ENCODE peak calls at places on chromosome 4, in five cellular contexts. One of them, this sample, is unnamed.

GRCh38 chr4:41268024-41268423 is 11.3 kb downstream of the UCHL1 start:
- DNase-seq in heart right ventricle: no peak
- DNase-seq in stomach: no peak
- DNase-seq in ovary: no peak
- DNase-seq in psoas muscle: no peak
- DNase-seq in this sample: no peak

GRCh38 chr4:1711055-1711905 is 839 bp downstream of the SLBP start:
- DNase-seq in heart right ventricle: no peak
- DNase-seq in stomach: peak
- DNase-seq in ovary: peak
- DNase-seq in psoas muscle: peak
- DNase-seq in this sample: peak

GRCh38 chr4:142846729-142847606 is 867 bp upstream of the INPP4B start:
- DNase-seq in heart right ventricle: peak
- DNase-seq in stomach: peak
- DNase-seq in ovary: peak
- DNase-seq in psoas muscle: peak
- DNase-seq in this sample: peak

GRCh38 chr4:7359302-7360063 is 75.2 kb downstream of the PSAPL1 start:
- DNase-seq in heart right ventricle: no peak
- DNase-seq in stomach: no peak
- DNase-seq in ovary: no peak
- DNase-seq in psoas muscle: peak
- DNase-seq in this sample: no peak

GRCh38 chr4:132003593-132003992 is 1145.5 kb upstream of the PCDH10 start:
- DNase-seq in heart right ventricle: no peak
- DNase-seq in stomach: no peak
- DNase-seq in ovary: no peak
- DNase-seq in psoas muscle: no peak
- DNase-seq in this sample: no peak

GRCh38 chr4:152039085-152039484 is 278.3 kb upstream of the GATB start:
- DNase-seq in heart right ventricle: peak
- DNase-seq in stomach: no peak
- DNase-seq in ovary: no peak
- DNase-seq in psoas muscle: no peak
- DNase-seq in this sample: no peak

GRCh38 chr4:73221734-73222133 is 36.9 kb downstream of the ANKRD17 start:
- DNase-seq in heart right ventricle: no peak
- DNase-seq in stomach: no peak
- DNase-seq in ovary: no peak
- DNase-seq in psoas muscle: no peak
- DNase-seq in this sample: no peak

GRCh38 chr4:125125256-125125655 is 189.5 kb upstream of the FAT4 start:
- DNase-seq in heart right ventricle: no peak
- DNase-seq in stomach: no peak
- DNase-seq in ovary: no peak
- DNase-seq in psoas muscle: no peak
- DNase-seq in this sample: no peak

GRCh38 chr4:170230242-170230641 is 140.5 kb upstream of the AADAT start:
- DNase-seq in heart right ventricle: no peak
- DNase-seq in stomach: no peak
- DNase-seq in ovary: no peak
- DNase-seq in psoas muscle: no peak
- DNase-seq in this sample: no peak

GRCh38 chr4:176425035-176425434 is 105.3 kb downstream of the SPCS3 start:
- DNase-seq in heart right ventricle: no peak
- DNase-seq in stomach: no peak
- DNase-seq in ovary: no peak
- DNase-seq in psoas muscle: no peak
- DNase-seq in this sample: no peak

GRCh38 chr4:104966349-104967033 is 180.2 kb upstream of the TET2 start:
- DNase-seq in heart right ventricle: no peak
- DNase-seq in stomach: no peak
- DNase-seq in ovary: no peak
- DNase-seq in psoas muscle: no peak
- DNase-seq in this sample: no peak

GRCh38 chr4:89226665-89227572 is 80.7 kb downstream of the GPRIN3 start:
- DNase-seq in heart right ventricle: peak
- DNase-seq in stomach: peak
- DNase-seq in ovary: peak
- DNase-seq in psoas muscle: peak
- DNase-seq in this sample: peak

GRCh38 chr4:47650584-47651130 is 165.6 kb downstream of the ATP10D start:
- DNase-seq in heart right ventricle: no peak
- DNase-seq in stomach: no peak
- DNase-seq in ovary: no peak
- DNase-seq in psoas muscle: no peak
- DNase-seq in this sample: no peak

GRCh38 chr4:17811078-17811603 is 362 bp downstream of the NCAPG start:
- DNase-seq in heart right ventricle: no peak
- DNase-seq in stomach: no peak
- DNase-seq in ovary: peak
- DNase-seq in psoas muscle: no peak
- DNase-seq in this sample: no peak

GRCh38 chr4:1846580-1846979 is 9.4 kb downstream of the LETM1 start:
- DNase-seq in heart right ventricle: no peak
- DNase-seq in stomach: no peak
- DNase-seq in ovary: no peak
- DNase-seq in psoas muscle: no peak
- DNase-seq in this sample: no peak

GRCh38 chr4:175412744-175413143 is 399.3 kb downstream of the GPM6A start:
- DNase-seq in heart right ventricle: no peak
- DNase-seq in stomach: no peak
- DNase-seq in ovary: no peak
- DNase-seq in psoas muscle: no peak
- DNase-seq in this sample: no peak

GRCh38 chr4:124904723-124905390 is 192.3 kb upstream of the ANKRD50 start:
- DNase-seq in heart right ventricle: no peak
- DNase-seq in stomach: no peak
- DNase-seq in ovary: no peak
- DNase-seq in psoas muscle: no peak
- DNase-seq in this sample: no peak

GRCh38 chr4:150518559-150518958 is 63.4 kb upstream of the MAB21L2 start:
- DNase-seq in heart right ventricle: no peak
- DNase-seq in stomach: no peak
- DNase-seq in ovary: no peak
- DNase-seq in psoas muscle: no peak
- DNase-seq in this sample: no peak

GRCh38 chr4:68732653-68733466 is 62.4 kb upstream of the UGT2B15 start:
- DNase-seq in heart right ventricle: no peak
- DNase-seq in stomach: no peak
- DNase-seq in ovary: no peak
- DNase-seq in psoas muscle: no peak
- DNase-seq in this sample: peak

GRCh38 chr4:155419266-155419665 is 42.5 kb upstream of the MAP9 start:
- DNase-seq in heart right ventricle: no peak
- DNase-seq in stomach: no peak
- DNase-seq in ovary: no peak
- DNase-seq in psoas muscle: no peak
- DNase-seq in this sample: no peak

GRCh38 chr4:181235361-181235760 is 1007.8 kb upstream of the TENM3 start:
- DNase-seq in heart right ventricle: no peak
- DNase-seq in stomach: no peak
- DNase-seq in ovary: no peak
- DNase-seq in psoas muscle: no peak
- DNase-seq in this sample: no peak

GRCh38 chr4:110533940-110534339 is 58.0 kb downstream of the ENPEP start:
- DNase-seq in heart right ventricle: no peak
- DNase-seq in stomach: no peak
- DNase-seq in ovary: no peak
- DNase-seq in psoas muscle: no peak
- DNase-seq in this sample: no peak

GRCh38 chr4:57265831-57266582 is 155.8 kb upstream of the IGFBP7 start:
- DNase-seq in heart right ventricle: peak
- DNase-seq in stomach: no peak
- DNase-seq in ovary: no peak
- DNase-seq in psoas muscle: no peak
- DNase-seq in this sample: no peak

GRCh38 chr4:24055623-24056022 is 165.8 kb upstream of the PPARGC1A start:
- DNase-seq in heart right ventricle: no peak
- DNase-seq in stomach: peak
- DNase-seq in ovary: no peak
- DNase-seq in psoas muscle: no peak
- DNase-seq in this sample: no peak

GRCh38 chr4:8647626-8648025 is 55.1 kb downstream of the CPZ start:
- DNase-seq in heart right ventricle: no peak
- DNase-seq in stomach: peak
- DNase-seq in ovary: no peak
- DNase-seq in psoas muscle: no peak
- DNase-seq in this sample: peak

GRCh38 chr4:82786004-82786400 is 12.6 kb downstream of the SCD5 start:
- DNase-seq in heart right ventricle: no peak
- DNase-seq in stomach: no peak
- DNase-seq in ovary: no peak
- DNase-seq in psoas muscle: no peak
- DNase-seq in this sample: no peak
- H3K4me3 ChIP-seq in heart right ventricle: no peak
- H3K4me3 ChIP-seq in stomach: no peak
- H3K4me3 ChIP-seq in ovary: no peak
- H3K4me3 ChIP-seq in psoas muscle: no peak
- H3K4me3 ChIP-seq in this sample: no peak

GRCh38 chr4:38753021-38753806 is 29.6 kb downstream of the TLR10 start:
- DNase-seq in heart right ventricle: peak
- DNase-seq in stomach: peak
- DNase-seq in ovary: peak
- DNase-seq in psoas muscle: peak
- DNase-seq in this sample: peak
- H3K27ac ChIP-seq in heart right ventricle: peak
- H3K27ac ChIP-seq in stomach: no peak
- H3K27ac ChIP-seq in ovary: peak
- H3K27ac ChIP-seq in psoas muscle: no peak
- H3K27ac ChIP-seq in this sample: peak

GRCh38 chr4:113094802-113095201 is 45.3 kb downstream of the ANK2 start:
- DNase-seq in heart right ventricle: no peak
- DNase-seq in stomach: no peak
- DNase-seq in ovary: no peak
- DNase-seq in psoas muscle: no peak
- DNase-seq in this sample: no peak
- H3K4me3 ChIP-seq in heart right ventricle: no peak
- H3K4me3 ChIP-seq in stomach: no peak
- H3K4me3 ChIP-seq in ovary: no peak
- H3K4me3 ChIP-seq in psoas muscle: no peak
- H3K4me3 ChIP-seq in this sample: no peak

GRCh38 chr4:182756161-182756690 is 161.0 kb downstream of the DCTD start:
- DNase-seq in heart right ventricle: no peak
- DNase-seq in stomach: no peak
- DNase-seq in ovary: no peak
- DNase-seq in psoas muscle: no peak
- DNase-seq in this sample: no peak
- H3K27ac ChIP-seq in heart right ventricle: no peak
- H3K27ac ChIP-seq in stomach: no peak
- H3K27ac ChIP-seq in ovary: no peak
- H3K27ac ChIP-seq in psoas muscle: no peak
- H3K27ac ChIP-seq in this sample: no peak

DNA sequence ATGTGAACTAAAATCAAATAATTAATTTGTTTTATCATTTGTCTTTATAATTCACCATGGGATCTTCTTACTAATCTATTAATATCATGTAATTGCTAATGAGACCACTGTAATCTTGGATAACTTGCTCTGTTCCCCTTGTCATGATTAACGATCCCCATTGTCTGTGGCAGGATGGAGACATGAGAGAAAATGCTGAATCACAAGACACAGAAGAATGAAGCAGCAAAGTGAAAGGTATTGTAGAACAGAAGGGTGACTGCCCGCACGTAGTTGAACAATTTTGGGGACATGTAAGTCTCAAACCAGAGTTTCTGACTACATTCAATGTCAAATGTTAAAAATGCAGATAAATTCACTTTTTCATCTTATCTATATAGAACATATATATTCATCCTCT is 135.2 kb downstream of the EPHA5 start:
- DNase-seq in heart right ventricle: no peak
- DNase-seq in stomach: no peak
- DNase-seq in ovary: no peak
- DNase-seq in psoas muscle: no peak
- DNase-seq in this sample: no peak
- H3K4me3 ChIP-seq in heart right ventricle: no peak
- H3K4me3 ChIP-seq in stomach: no peak
- H3K4me3 ChIP-seq in ovary: no peak
- H3K4me3 ChIP-seq in psoas muscle: no peak
- H3K4me3 ChIP-seq in this sample: no peak

GRCh38 chr4:67712650-67713530 is 11.9 kb upstream of the UBA6 start:
- DNase-seq in heart right ventricle: no peak
- DNase-seq in stomach: no peak
- DNase-seq in ovary: no peak
- DNase-seq in psoas muscle: no peak
- DNase-seq in this sample: no peak

GRCh38 chr4:67712000-67712625 is 11.2 kb upstream of the UBA6 start:
- DNase-seq in heart right ventricle: no peak
- DNase-seq in stomach: no peak
- DNase-seq in ovary: no peak
- DNase-seq in psoas muscle: no peak
- DNase-seq in this sample: no peak

GRCh38 chr4:67714955-67715354 is 14.0 kb upstream of the UBA6 start:
- DNase-seq in heart right ventricle: no peak
- DNase-seq in stomach: no peak
- DNase-seq in ovary: no peak
- DNase-seq in psoas muscle: no peak
- DNase-seq in this sample: no peak

GRCh38 chr4:67714248-67714583 is 13.3 kb upstream of the UBA6 start:
- DNase-seq in heart right ventricle: no peak
- DNase-seq in stomach: no peak
- DNase-seq in ovary: no peak
- DNase-seq in psoas muscle: no peak
- DNase-seq in this sample: no peak

GRCh38 chr4:67713531-67714247 is 12.7 kb upstream of the UBA6 start:
- DNase-seq in heart right ventricle: no peak
- DNase-seq in stomach: no peak
- DNase-seq in ovary: no peak
- DNase-seq in psoas muscle: no peak
- DNase-seq in this sample: no peak
- H3K27ac ChIP-seq in heart right ventricle: no peak
- H3K27ac ChIP-seq in stomach: no peak
- H3K27ac ChIP-seq in ovary: no peak
- H3K27ac ChIP-seq in psoas muscle: no peak
- H3K27ac ChIP-seq in this sample: no peak

DNA sequence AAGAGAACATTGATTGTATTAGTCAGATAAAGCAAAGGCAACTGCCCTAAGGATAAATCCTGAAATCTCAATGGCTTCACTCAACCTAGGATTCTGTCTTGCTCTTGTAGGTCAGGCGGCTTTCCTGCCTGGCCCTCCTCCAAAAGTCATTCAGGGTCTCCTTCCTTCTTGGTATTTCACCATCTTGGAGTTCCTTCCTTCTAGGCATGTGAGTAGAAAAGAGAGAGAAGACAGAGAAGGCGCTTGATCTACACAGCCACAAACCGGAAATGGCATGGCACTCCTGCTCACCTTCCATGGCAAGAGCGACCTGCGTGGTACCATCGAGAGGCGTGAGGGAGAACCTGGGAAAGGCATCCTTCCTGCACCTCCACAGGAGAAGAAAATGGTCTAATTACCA is 45.3 kb upstream of the HELT start:
- DNase-seq in heart right ventricle: no peak
- DNase-seq in stomach: no peak
- DNase-seq in ovary: no peak
- DNase-seq in psoas muscle: no peak
- DNase-seq in this sample: no peak
- H3K4me3 ChIP-seq in heart right ventricle: no peak
- H3K4me3 ChIP-seq in stomach: no peak
- H3K4me3 ChIP-seq in ovary: no peak
- H3K4me3 ChIP-seq in psoas muscle: no peak
- H3K4me3 ChIP-seq in this sample: no peak